ENCODE peak calls at places on chromosomes 4 and X, in six cellular contexts. G is NCI-H748 treated with DMSO at 0.1 percent for 48 hours; F is stimulated activated CD4-positive, alpha-beta T cell treated with anti-CD3 and anti-CD28 coated beads, TNF-alpha, amount 100 ng/mL, for 4 hours; R is NCI-H774; Z is pancreas; A is ovary. V is an unnamed sample.

GRCh38 chr4:134421734-134422133 is 220.1 kb upstream of the PABPC4L start:
- DNase-seq in G (no peak), F (no peak), R (no peak), Z (no peak), A (no peak), V (no peak)

GRCh38 chr4:53273726-53274125 is 92.1 kb downstream of the SCFD2 start:
- DNase-seq in G (no peak), F (no peak), R (no peak), Z (no peak), A (no peak), V (no peak)

GRCh38 chrX:138847930-138848329 is 136.4 kb upstream of the FGF13 start:
- DNase-seq in G (no peak), F (no peak), R (no peak), Z (no peak), A (no peak), V (no peak)

GRCh38 chr4:9704551-9705332 is 76.7 kb upstream of the DRD5 start:
- DNase-seq in G (no peak), F (no peak), R (no peak), Z (no peak), A (no peak), V (no peak)

GRCh38 chr4:173834151-173834550 is 304.1 kb upstream of the HAND2 start:
- DNase-seq in G (no peak), F (no peak), R (no peak), Z (no peak), A (no peak), V (no peak)

GRCh38 chr4:108512615-108513505 is 107.5 kb upstream of the RPL34 start:
- DNase-seq in G (peak), F (peak), R (no peak), Z (no peak), A (no peak), V (peak)

GRCh38 chr4:125551451-125551850 is 236.7 kb downstream of the FAT4 start:
- DNase-seq in G (no peak), F (no peak), R (no peak), Z (no peak), A (no peak), V (no peak)

GRCh38 chr4:70654605-70655011 is 11.7 kb downstream of the JCHAIN start:
- DNase-seq in G (no peak), F (no peak), R (no peak), Z (no peak), A (no peak), V (no peak)

GRCh38 chr4:41661447-41662076 is 87.0 kb downstream of the PHOX2B start:
- DNase-seq in G (peak), F (no peak), R (peak), Z (peak), A (peak), V (peak)

GRCh38 chr4:122764808-122765189 is 32.3 kb downstream of the BBS12 start:
- DNase-seq in G (no peak), F (no peak), R (no peak), Z (no peak), A (no peak), V (no peak)

GRCh38 chrX:154824638-154825037 is 9.8 kb downstream of the SMIM9 start:
- DNase-seq in G (no peak), F (no peak), R (no peak), Z (no peak), A (no peak), V (no peak)

GRCh38 chr4:83860200-83860599 is 324.3 kb downstream of the GPAT3 start:
- DNase-seq in G (no peak), F (no peak), R (no peak), Z (no peak), A (no peak), V (no peak)

GRCh38 chr4:60992037-60992436 is 208.1 kb upstream of the ADGRL3 start:
- DNase-seq in G (no peak), F (no peak), R (no peak), Z (no peak), A (no peak), V (no peak)

GRCh38 chrX:138191998-138192397 is 519.5 kb downstream of the FGF13 start:
- DNase-seq in G (no peak), F (no peak), R (no peak), Z (peak), A (no peak), V (no peak)

GRCh38 chr4:8910822-8911310 is 39.2 kb upstream of the HMX1 start:
- DNase-seq in G (no peak), F (no peak), R (no peak), Z (no peak), A (peak), V (no peak)

GRCh38 chr4:142551513-142552280 is 294.4 kb downstream of the INPP4B start:
- DNase-seq in G (no peak), F (no peak), R (no peak), Z (no peak), A (no peak), V (no peak)

GRCh38 chr4:118683513-118683912 is 1.7 kb upstream of the METTL14 start:
- DNase-seq in G (no peak), F (no peak), R (no peak), Z (no peak), A (no peak), V (no peak)

GRCh38 chrX:1336331-1337143 is at the start of gene IL3RA:
- DNase-seq in G (no peak), F (no peak), R (no peak), Z (peak), A (no peak), V (no peak)

GRCh38 chrX:126580877-126581276 is 28.3 kb upstream of the DCAF12L1 start:
- DNase-seq in G (no peak), F (no peak), R (no peak), Z (no peak), A (no peak), V (no peak)

GRCh38 chrX:51893931-51894696 is 691 bp downstream of the MAGED1 start:
- DNase-seq in G (peak), F (no peak), R (no peak), Z (peak), A (peak), V (no peak)

V was measured in left ventricle myocardium inferior.